ENCODE peak calls at places on chromosomes 2 and 18, in seven cellular contexts. O, V, U, J, P, X and H are unnamed samples.
A peak's percentile ranks its signal among the peaks of the same experiment; 100 is the strongest.

GRCh38 chr2:68715353-68716041 is 19.1 kb upstream of the ARHGAP25 start:
- DNase-seq in J (peak; percentile 62), V (peak; percentile 87), P (peak; percentile 38), O (peak; percentile 33), X (peak; percentile 86), U (peak; percentile 83), H (peak; percentile 85)

GRCh38 chr18:51137051-51137729 is 60.3 kb downstream of the MEX3C start:
- DNase-seq in J (no peak), O (no peak), P (no peak), U (no peak), V (no peak), X (no peak), H (no peak)

GRCh38 chr2:159080641-159081040 is 112.2 kb downstream of the TANC1 start:
- DNase-seq in O (no peak), P (no peak), X (no peak), J (no peak), V (no peak), U (no peak), H (no peak)

GRCh38 chr2:164771897-164772296 is 69.7 kb downstream of the COBLL1 start:
- DNase-seq in J (no peak), X (no peak), U (no peak), O (no peak), P (no peak), V (no peak), H (no peak)

GRCh38 chr2:180728928-180729559 is 251.4 kb upstream of the UBE2E3 start:
- DNase-seq in J (no peak), P (peak; percentile 94), O (peak; percentile 93), V (no peak), X (peak; percentile 90), U (no peak), H (peak; percentile 82)

GRCh38 chr18:24432618-24433017 is 6.1 kb downstream of the IMPACT start:
- DNase-seq in X (no peak), V (no peak), J (no peak), P (no peak), O (no peak), U (no peak), H (no peak)

GRCh38 chr2:142603761-142604160 is 273.7 kb upstream of the KYNU start:
- DNase-seq in J (no peak), O (no peak), P (no peak), U (no peak), X (peak; percentile 59), V (no peak), H (no peak)

GRCh38 chr2:4693266-4693665 is 989.9 kb downstream of the DCDC2C start:
- DNase-seq in O (no peak), V (no peak), P (no peak), J (no peak), X (no peak), U (no peak), H (no peak)

GRCh38 chr18:6313427-6313826 is 101.3 kb downstream of the L3MBTL4 start:
- DNase-seq in X (no peak), O (no peak), V (no peak), P (no peak), J (no peak), U (no peak), H (peak; percentile 22)

GRCh38 chr18:68713791-68714190 is 1.1 kb downstream of the TMX3 start:
- DNase-seq in X (peak; percentile 31), O (peak; percentile 16), U (no peak), J (no peak), P (no peak), V (no peak), H (no peak)

GRCh38 chr18:48398074-48398473 is 11.1 kb downstream of the ZBTB7C start:
- DNase-seq in J (no peak), O (no peak), P (no peak), X (no peak), U (no peak), V (no peak), H (no peak)

GRCh38 chr2:172885996-172886395 is 150.4 kb downstream of the RAPGEF4 start:
- DNase-seq in V (no peak), J (no peak), X (no peak), P (no peak), O (no peak), U (no peak), H (no peak)

GRCh38 chr2:151947524-151948165 is 119.4 kb upstream of the ARL5A start:
- DNase-seq in X (peak; percentile 25), P (no peak), U (no peak), O (peak; percentile 58), V (no peak), J (no peak), H (no peak)

GRCh38 chr2:173030541-173031485 is 44.8 kb upstream of the MAP3K20 start:
- DNase-seq in O (no peak), U (no peak), J (no peak), V (no peak), X (no peak), P (no peak), H (no peak)

GRCh38 chr2:86747708-86748627 is 27.9 kb downstream of the RMND5A start:
- DNase-seq in J (peak; percentile 31), U (peak; percentile 63), O (peak; percentile 85), P (peak; percentile 90), V (peak; percentile 67), X (peak; percentile 54), H (no peak)

GRCh38 chr2:12507295-12507694 is 209.4 kb upstream of the TRIB2 start:
- DNase-seq in V (no peak), X (peak; percentile 97), J (no peak), U (no peak), P (peak; percentile 80), O (peak; percentile 78), H (peak; percentile 65)

GRCh38 chr18:60163622-60164021 is 209.0 kb downstream of the MC4R start:
- DNase-seq in O (no peak), P (no peak), V (no peak), U (no peak), X (no peak), J (no peak), H (no peak)

GRCh38 chr2:216474925-216475670 is 23.5 kb upstream of the RPL37A start:
- DNase-seq in V (no peak), U (no peak), X (no peak), J (no peak), O (no peak), P (no peak), H (no peak)

GRCh38 chr2:55003706-55004639 is 46.3 kb downstream of the RTN4 start:
- DNase-seq in X (no peak), J (no peak), P (no peak), V (no peak), O (no peak), U (no peak), H (no peak)

GRCh38 chr2:128681351-128681906 is 362.8 kb upstream of the HS6ST1 start:
- DNase-seq in U (no peak), V (no peak), P (no peak), J (no peak), O (no peak), X (no peak), H (no peak)

GRCh38 chr2:233486357-233486756 is 80.2 kb downstream of the USP40 start:
- DNase-seq in V (no peak), J (no peak), U (no peak), X (no peak), O (peak; percentile 13), P (no peak), H (no peak)

GRCh38 chr2:233489143-233489542 is 77.4 kb downstream of the USP40 start:
- DNase-seq in X (no peak), P (no peak), O (no peak), V (no peak), J (no peak), U (no peak), H (no peak)

GRCh38 chr2:233486778-233487552 is 79.6 kb downstream of the USP40 start:
- DNase-seq in O (peak; percentile 97), V (no peak), U (no peak), P (peak; percentile 94), J (no peak), X (peak; percentile 94), H (peak; percentile 95)

GRCh38 chr2:233489666-233490065 is 76.9 kb downstream of the USP40 start:
- DNase-seq in O (peak; percentile 79), V (no peak), U (no peak), J (no peak), X (no peak), P (peak; percentile 31), H (peak; percentile 76)

DNA sequence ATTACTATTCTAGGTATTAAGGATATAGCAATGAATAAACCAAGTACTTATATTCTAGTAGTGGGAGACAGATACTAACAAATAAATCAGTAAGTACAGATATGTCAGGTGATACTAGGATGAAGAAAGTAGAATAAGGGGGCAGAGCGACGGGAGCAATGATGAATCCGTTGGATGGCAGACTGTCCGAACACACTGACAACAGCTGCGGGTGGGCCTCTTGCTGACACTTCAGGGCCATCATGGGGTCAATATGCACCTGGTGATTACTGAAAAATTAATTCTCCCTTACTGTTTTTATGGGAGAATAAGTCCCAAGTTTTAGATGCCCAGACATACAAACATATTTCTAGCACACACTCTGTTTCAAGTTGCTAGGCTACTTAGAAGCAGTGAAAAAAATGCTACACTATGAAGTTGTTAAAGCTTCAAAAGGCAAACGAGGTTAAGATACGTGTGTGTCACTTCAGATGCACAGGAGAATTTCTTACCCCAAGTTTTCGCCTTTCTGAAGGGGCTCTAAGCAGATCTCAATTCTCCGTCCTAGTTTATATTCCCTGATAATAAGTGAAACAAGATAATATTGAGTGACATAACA is 78.7 kb downstream of the USP40 start:
- DNase-seq in O (peak; percentile 62), J (no peak), P (peak; percentile 4), U (no peak), X (no peak), V (no peak), H (no peak)
- H3K27ac ChIP-seq in O (no peak overlapping the region), J (no peak overlapping the region), P (peak overlapping the region; percentile 14), U (no peak overlapping the region), X (peak overlapping the region; percentile 100), V (no peak overlapping the region), H (peak overlapping the region; percentile 95)

GRCh38 chr18:11990541-11990940 is 9.2 kb downstream of the IMPA2 start:
- DNase-seq in J (no peak), P (no peak), V (no peak), O (no peak), U (no peak), X (no peak), H (no peak)
- TF ChIP-seq CTCF in J (no peak), P (no peak), V (no peak), O (no peak), U (no peak), X (no peak), H (no peak)

GRCh38 chr2:47354817-47355653 is 47.9 kb upstream of the MSH2 start:
- DNase-seq in P (no peak), U (no peak), X (no peak), J (no peak), O (no peak), V (no peak), H (no peak)
- H2AFZ ChIP-seq in P (no peak overlapping the region), U (no peak overlapping the region), X (peak overlapping the region; percentile 60), J (peak overlapping the region; percentile 64), O (no peak overlapping the region), V (no peak overlapping the region), H (peak overlapping the region; percentile 0)

GRCh38 chr2:171347591-171348032 is 86.2 kb downstream of the METTL8 start:
- DNase-seq in O (peak; percentile 99), P (peak; percentile 93), U (no peak), J (peak; percentile 28), X (peak; percentile 82), V (peak; percentile 67), H (peak; percentile 68)

GRCh38 chr2:171346723-171347104 is 87.1 kb downstream of the METTL8 start:
- DNase-seq in J (no peak), X (no peak), U (no peak), O (no peak), V (no peak), P (no peak), H (no peak)

GRCh38 chr2:171348056-171348455 is 85.7 kb downstream of the METTL8 start:
- DNase-seq in X (peak; percentile 11), J (no peak), U (no peak), P (peak; percentile 10), O (no peak), V (no peak), H (no peak)

GRCh38 chr2:171345971-171346722 is 87.6 kb downstream of the METTL8 start:
- DNase-seq in O (no peak), J (no peak), V (no peak), X (peak; percentile 53), P (no peak), U (no peak), H (no peak)

GRCh38 chr2:171347158-171347557 is 86.6 kb downstream of the METTL8 start:
- DNase-seq in U (no peak), P (peak; percentile 19), V (peak; percentile 21), O (peak; percentile 58), X (no peak), J (no peak), H (no peak)
- H3K27ac ChIP-seq in U (no peak overlapping the region), P (peak overlapping the region; percentile 23), V (peak overlapping the region; percentile 48), O (peak overlapping the region; percentile 34), X (peak overlapping the region; percentile 65), J (peak overlapping the region; percentile 13), H (peak overlapping the region; percentile 42)